ENCODE peak calls at places on chromosomes 4 and X, in four cellular contexts. T, J, M and F are unnamed samples.

GRCh38 chrX:50996930-50997329 is 86.4 kb downstream of the BMP15 start:
- ATAC-seq in T (no peak), J (no peak), M (no peak), F (no peak)

GRCh38 chr4:100722866-100723459 is 205.1 kb upstream of the EMCN start:
- ATAC-seq in J (no peak), T (no peak), M (no peak), F (no peak)

GRCh38 chrX:31070057-31070468 is 1.8 kb downstream of the FTHL17 start:
- ATAC-seq in T (no peak), M (no peak), J (no peak), F (no peak)

GRCh38 chr4:84224522-84224921 is 274.6 kb downstream of the NKX6-1 start:
- ATAC-seq in T (no peak), J (no peak), M (no peak), F (no peak)

GRCh38 chrX:106401965-106402559 is 209.7 kb upstream of the RADX start:
- ATAC-seq in M (no peak), J (no peak), T (no peak), F (no peak)

GRCh38 chr4:138398297-138398696 is 156.1 kb upstream of the SLC7A11 start:
- ATAC-seq in T (peak; percentile 100), J (no peak), M (no peak), F (no peak)

GRCh38 chrX:47168495-47169073 is 23.6 kb downstream of the RBM10 start:
- ATAC-seq in T (no peak), J (no peak), M (no peak), F (no peak)

GRCh38 chr4:682490-683172 is 6.3 kb downstream of the SLC49A3 start:
- ATAC-seq in J (no peak), T (no peak), M (no peak), F (no peak)

GRCh38 chr4:17437396-17437795 is 74.5 kb downstream of the QDPR start:
- ATAC-seq in J (no peak), M (no peak), T (no peak), F (no peak)

GRCh38 chr4:65046496-65047101 is 623.7 kb downstream of the EPHA5 start:
- ATAC-seq in J (no peak), M (no peak), T (no peak), F (no peak)

GRCh38 chrX:16882188-16882587 is 12.0 kb upstream of the RBBP7 start:
- ATAC-seq in T (peak; percentile 60), J (peak; percentile 67), M (peak; percentile 56), F (peak; percentile 49)

GRCh38 chr4:75916091-75916661 is 13.9 kb upstream of the PPEF2 start:
- ATAC-seq in M (peak; percentile 67), J (peak; percentile 92), T (peak; percentile 88), F (peak; percentile 53)

GRCh38 chrX:111376486-111376885 is 35.5 kb downstream of the DCX start:
- ATAC-seq in J (no peak), M (no peak), T (no peak), F (no peak)

GRCh38 chr4:38759077-38759789 is 23.6 kb downstream of the TLR10 start:
- ATAC-seq in T (peak; percentile 94), J (peak; percentile 94), M (peak; percentile 87), F (peak; percentile 72)

GRCh38 chr4:118746251-118746919 is 61.2 kb downstream of the METTL14 start:
- ATAC-seq in T (peak; percentile 39), M (no peak), J (no peak), F (peak; percentile 90)

GRCh38 chr4:168942985-168943384 is 67.1 kb downstream of the CBR4 start:
- ATAC-seq in M (no peak), J (peak; percentile 78), T (peak; percentile 48), F (no peak)

GRCh38 chrX:18886005-18886343 is 97.9 kb downstream of the PHKA2 start:
- ATAC-seq in T (peak; percentile 2), M (no peak), J (no peak), F (peak; percentile 2)

GRCh38 chr4:87060957-87061356 is 126.1 kb downstream of the AFF1 start:
- ATAC-seq in J (no peak), T (no peak), M (no peak), F (no peak)

GRCh38 chr4:57425610-57426009 is 315.4 kb upstream of the IGFBP7 start:
- ATAC-seq in J (no peak), M (no peak), T (no peak), F (no peak)

GRCh38 chr4:7968262-7968896 is 28.7 kb upstream of the AFAP1 start:
- ATAC-seq in M (no peak), T (no peak), J (no peak), F (no peak)

GRCh38 chr4:38036548-38036947 is 76.3 kb downstream of the PTTG2 start:
- ATAC-seq in J (peak; percentile 55), T (no peak), M (no peak), F (no peak)

GRCh38 chrX:29040160-29040559 is 452.9 kb downstream of the IL1RAPL1 start:
- ATAC-seq in J (no peak), M (no peak), T (no peak), F (no peak)

GRCh38 chrX:16307950-16308349 is 140.7 kb downstream of the MAGEB17 start:
- ATAC-seq in T (no peak), J (no peak), M (no peak), F (no peak)

GRCh38 chrX:117092641-117093040 is 629.9 kb upstream of the CT83 start:
- ATAC-seq in T (no peak), M (no peak), J (no peak), F (no peak)

GRCh38 chrX:152915541-152916241 is 17.8 kb downstream of the ZNF185 start:
- ATAC-seq in J (peak; percentile 91), M (peak; percentile 58), T (peak; percentile 70), F (no peak)

GRCh38 chr4:121455285-121455684 is 74.5 kb upstream of the QRFPR start:
- ATAC-seq in J (no peak), M (no peak), T (no peak), F (no peak)

GRCh38 chr4:105600256-105600655 is 47.8 kb downstream of the ARHGEF38 start:
- ATAC-seq in T (no peak), J (no peak), M (no peak), F (no peak)

GRCh38 chr4:675036-675804 is 878 bp downstream of the MYL5 start:
- ATAC-seq in J (peak; percentile 30), T (peak; percentile 29), M (peak; percentile 12), F (peak; percentile 7)

GRCh38 chrX:362351-362750 is 24.4 kb downstream of the PPP2R3B start:
- ATAC-seq in T (peak; percentile 33), J (no peak), M (no peak), F (no peak)

GRCh38 chr4:11497972-11498371 is 69.3 kb upstream of the HS3ST1 start:
- ATAC-seq in J (no peak), M (no peak), T (no peak), F (no peak)

GRCh38 chr4:159134422-159134821 is 31.5 kb downstream of the RAPGEF2 start:
- ATAC-seq in T (no peak), M (no peak), J (no peak), F (no peak)

GRCh38 chr4:76377481-76377901 is 43.5 kb downstream of the CCDC158 start:
- ATAC-seq in J (peak; percentile 75), M (no peak), T (peak; percentile 64), F (no peak)

GRCh38 chr4:110614981-110615365 is 7.9 kb downstream of the PITX2 start:
- ATAC-seq in M (no peak), T (no peak), J (no peak), F (no peak)

GRCh38 chr4:138513535-138513934 is 271.4 kb upstream of the SLC7A11 start:
- ATAC-seq in M (no peak), J (no peak), T (no peak), F (no peak)

GRCh38 chr4:95701500-95701899 is 138.4 kb upstream of the PDHA2 start:
- ATAC-seq in M (peak; percentile 76), J (no peak), T (no peak), F (peak; percentile 75)

GRCh38 chr4:120568736-120569135 is 353.8 kb downstream of the PRDM5 start:
- ATAC-seq in T (no peak), J (no peak), M (no peak), F (no peak)

GRCh38 chr4:53672873-53673272 is 81.6 kb upstream of the LNX1 start:
- ATAC-seq in T (no peak), M (no peak), J (no peak), F (no peak)

GRCh38 chrX:53263597-53264094 is 17.7 kb downstream of the IQSEC2 start:
- ATAC-seq in J (peak; percentile 78), M (no peak), T (no peak), F (no peak)

GRCh38 chr4:157840630-157841029 is 332.2 kb downstream of the GASK1B start:
- ATAC-seq in M (no peak), J (no peak), T (no peak), F (no peak)
- H3K4me1 ChIP-seq in M (no peaks in the 10 kb centered on the region), J (no peaks in the 10 kb centered on the region), T (no peaks in the 10 kb centered on the region), F (no peaks in the 10 kb centered on the region)

GRCh38 chrX:13051529-13052172 is 7.2 kb upstream of the FAM9C start:
- ATAC-seq in M (no peak), T (no peak), J (no peak), F (no peak)

GRCh38 chrX:13051167-13051528 is 6.7 kb upstream of the FAM9C start:
- ATAC-seq in T (no peak), M (no peak), J (no peak), F (no peak)

GRCh38 chrX:13050151-13050550 is 5.7 kb upstream of the FAM9C start:
- ATAC-seq in T (no peak), J (no peak), M (no peak), F (no peak)

GRCh38 chrX:13055486-13055885 is 11.1 kb upstream of the FAM9C start:
- ATAC-seq in J (no peak), T (no peak), M (no peak), F (no peak)

GRCh38 chrX:13053171-13053570 is 8.8 kb upstream of the FAM9C start:
- ATAC-seq in J (no peak), T (no peak), M (no peak), F (no peak)
- TF ChIP-seq EP300 in J (no peak), T (no peak), M (no peak), F (no peak)

GRCh38 chr4:140255919-140256318 is 101.9 kb upstream of the MAML3 start:
- ATAC-seq in T (no peak), J (no peak), M (no peak), F (no peak)

GRCh38 chr4:140255467-140255866 is 101.5 kb upstream of the MAML3 start:
- ATAC-seq in T (no peak), J (no peak), M (no peak), F (no peak)

GRCh38 chr4:140256941-140257340 is 103.0 kb upstream of the MAML3 start:
- ATAC-seq in M (no peak), J (no peak), T (no peak), F (no peak)

GRCh38 chr4:140256335-140256734 is 102.4 kb upstream of the MAML3 start:
- ATAC-seq in T (no peak), M (no peak), J (no peak), F (no peak)

GRCh38 chr4:140257461-140258305 is 103.7 kb upstream of the MAML3 start:
- ATAC-seq in J (no peak), T (no peak), M (no peak), F (no peak)
- H3K4me1 ChIP-seq in J (peaks cover 6% of the 10 kb centered on the region), T (peaks cover 43% of the 10 kb centered on the region), M (no peaks in the 10 kb centered on the region), F (peaks cover 6% of the 10 kb centered on the region)

GRCh38 chrX:155259752-155260151 is 4.5 kb downstream of the RAB39B start:
- ATAC-seq in T (no peak), M (no peak), J (no peak), F (no peak)

GRCh38 chrX:155266446-155266845 is 2.2 kb upstream of the RAB39B start:
- ATAC-seq in T (no peak), M (no peak), J (no peak), F (no peak)

GRCh38 chrX:155262970-155263754 is 1.1 kb downstream of the RAB39B start:
- ATAC-seq in T (no peak), J (no peak), M (no peak), F (no peak)

GRCh38 chrX:155263854-155264628 is at the start of gene RAB39B:
- ATAC-seq in J (no peak), T (peak; percentile 93), M (peak; percentile 86), F (peak; percentile 46)
- TF ChIP-seq EP300 in J (no peak), T (no peak), M (no peak), F (no peak)